ENCODE peak calls at places on chromosomes 2 and 18, in ten cellular contexts. C is activated CD8-positive, alpha-beta T cell treated with anti-CD3 and anti-CD28 coated beads for 36 hours; Y is GM13976; O is HFFc6; A is A549; E is progenitor cell of endocrine pancreas; G is psoas muscle; L is GM20000; S is transverse colon; D is epithelial cell of esophagus. Z is an unnamed sample.

GRCh38 chr2:9708683-9709538 is 78.1 kb upstream of the YWHAQ start:
- DNase-seq in C (peak), Y (peak), O (no peak), A (no peak), E (no peak), G (no peak), L (peak), S (no peak), D (no peak), Z (no peak)

GRCh38 chr2:140711867-140712266 is 1418.9 kb downstream of the LRP1B start:
- DNase-seq in C (no peak), Y (no peak), O (no peak), A (no peak), E (no peak), G (no peak), L (no peak), S (no peak), D (no peak), Z (peak)

GRCh38 chr2:84965192-84965516 is 5.8 kb upstream of the KCMF1 start:
- DNase-seq in C (no peak), Y (no peak), O (no peak), A (no peak), E (no peak), G (no peak), L (no peak), S (no peak), D (no peak), Z (no peak)

GRCh38 chr18:67525328-67526110 is 9.0 kb upstream of the DSEL start:
- DNase-seq in C (no peak), Y (no peak), O (peak), A (peak), E (no peak), G (peak), L (no peak), S (peak), D (peak), Z (peak)

GRCh38 chr18:79552696-79553095 is 126.9 kb upstream of the CTDP1 start:
- DNase-seq in C (no peak), Y (no peak), O (no peak), A (no peak), E (no peak), G (no peak), L (no peak), S (no peak), D (no peak), Z (no peak)

GRCh38 chr2:39642054-39642742 is 23.5 kb upstream of the TMEM178A start:
- DNase-seq in C (no peak), Y (no peak), O (peak), A (peak), E (no peak), G (no peak), L (no peak), S (no peak), D (peak), Z (peak)

GRCh38 chr18:45839415-45840395 is 14.2 kb downstream of the SIGLEC15 start:
- DNase-seq in C (peak), Y (no peak), O (peak), A (peak), E (no peak), G (no peak), L (no peak), S (no peak), D (peak), Z (peak)

GRCh38 chr2:171447675-171448074 is 13.6 kb downstream of the DCAF17 start:
- DNase-seq in C (no peak), Y (no peak), O (no peak), A (no peak), E (no peak), G (no peak), L (no peak), S (no peak), D (no peak), Z (no peak)

GRCh38 chr2:168343586-168343985 is 96.2 kb upstream of the STK39 start:
- DNase-seq in C (no peak), Y (no peak), O (peak), A (no peak), E (no peak), G (no peak), L (no peak), S (no peak), D (peak), Z (peak)

GRCh38 chr2:143468341-143468888 is 339.2 kb downstream of the ARHGAP15 start:
- DNase-seq in C (no peak), Y (peak), O (no peak), A (no peak), E (no peak), G (no peak), L (peak), S (no peak), D (no peak), Z (no peak)

GRCh38 chr2:74602553-74603281 is 45.4 kb downstream of the M1AP start:
- DNase-seq in C (no peak), Y (no peak), O (peak), A (no peak), E (no peak), G (no peak), L (no peak), S (no peak), D (peak), Z (peak)

GRCh38 chr2:1752751-1753150 is 8.4 kb upstream of the PXDN start:
- DNase-seq in C (no peak), Y (no peak), O (no peak), A (no peak), E (no peak), G (no peak), L (no peak), S (no peak), D (no peak), Z (no peak)

GRCh38 chr2:151782378-151783132 is 45.7 kb downstream of the ARL5A start:
- DNase-seq in C (peak), Y (no peak), O (no peak), A (no peak), E (no peak), G (no peak), L (no peak), S (no peak), D (no peak), Z (no peak)

GRCh38 chr2:29309090-29310054 is 194.2 kb downstream of the CLIP4 start:
- DNase-seq in C (peak), Y (peak), O (peak), A (peak), E (peak), G (no peak), L (peak), S (peak), D (peak), Z (peak)

GRCh38 chr2:28736034-28736433 is 15.6 kb upstream of the PPP1CB start:
- DNase-seq in C (no peak), Y (no peak), O (no peak), A (no peak), E (no peak), G (peak), L (no peak), S (peak), D (no peak), Z (no peak)

GRCh38 chr18:80171190-80171872 is 62.3 kb downstream of the ADNP2 start:
- DNase-seq in C (peak), Y (peak), O (peak), A (peak), E (peak), G (peak), L (peak), S (peak), D (peak), Z (peak)

GRCh38 chr2:46490521-46491141 is 11.3 kb downstream of the TMEM247 start:
- DNase-seq in C (no peak), Y (peak), O (no peak), A (no peak), E (no peak), G (peak), L (peak), S (peak), D (no peak), Z (peak)

GRCh38 chr2:228329279-228329678 is 147.8 kb upstream of the SPHKAP start:
- DNase-seq in C (no peak), Y (no peak), O (no peak), A (no peak), E (no peak), G (no peak), L (no peak), S (no peak), D (no peak), Z (no peak)

GRCh38 chr2:42748846-42749245 is 15.1 kb downstream of the OXER1 start:
- DNase-seq in C (no peak), Y (no peak), O (no peak), A (no peak), E (no peak), G (no peak), L (no peak), S (no peak), D (no peak), Z (no peak)

GRCh38 chr2:65417509-65418085 is 14.8 kb downstream of the SPRED2 start:
- DNase-seq in C (no peak), Y (no peak), O (no peak), A (no peak), E (no peak), G (no peak), L (no peak), S (no peak), D (no peak), Z (no peak)

GRCh38 chr2:220147186-220147585 is 519.8 kb downstream of the SLC4A3 start:
- DNase-seq in C (no peak), Y (no peak), O (peak), A (no peak), E (no peak), G (no peak), L (no peak), S (no peak), D (no peak), Z (peak)

GRCh38 chr18:61502472-61502871 is 169.2 kb downstream of the CDH20 start:
- DNase-seq in C (peak), Y (peak), O (peak), A (peak), E (peak), G (no peak), L (peak), S (peak), D (peak), Z (peak)

GRCh38 chr2:226413498-226414130 is 386.0 kb downstream of the IRS1 start:
- DNase-seq in C (no peak), Y (no peak), O (no peak), A (no peak), E (no peak), G (no peak), L (no peak), S (no peak), D (no peak), Z (peak)

GRCh38 chr2:37011126-37011525 is 44.8 kb upstream of the STRN start:
- DNase-seq in C (no peak), Y (no peak), O (no peak), A (no peak), E (no peak), G (no peak), L (no peak), S (no peak), D (no peak), Z (no peak)

GRCh38 chr2:146850746-146851145 is 994.1 kb upstream of the ACVR2A start:
- DNase-seq in C (no peak), Y (no peak), O (no peak), A (no peak), E (no peak), G (no peak), L (no peak), S (no peak), D (no peak), Z (no peak)

GRCh38 chr2:50492452-50492851 is 539.5 kb downstream of the NRXN1 start:
- DNase-seq in C (peak), Y (peak), O (peak), A (peak), E (peak), G (no peak), L (peak), S (peak), D (peak), Z (peak)

GRCh38 chr18:24482826-24483225 is 22.4 kb downstream of the HRH4 start:
- DNase-seq in C (no peak), Y (no peak), O (no peak), A (no peak), E (no peak), G (no peak), L (no peak), S (no peak), D (no peak), Z (no peak)

GRCh38 chr2:159098815-159099455 is 130.5 kb downstream of the TANC1 start:
- DNase-seq in C (no peak), Y (no peak), O (no peak), A (no peak), E (no peak), G (no peak), L (no peak), S (no peak), D (peak), Z (no peak)

GRCh38 chr2:150135223-150135883 is 352.1 kb downstream of the RND3 start:
- DNase-seq in C (no peak), Y (no peak), O (no peak), A (peak), E (no peak), G (no peak), L (no peak), S (peak), D (no peak), Z (no peak)

GRCh38 chr18:8286303-8286702 is 322.9 kb upstream of the RAB12 start:
- DNase-seq in C (no peak), Y (no peak), O (no peak), A (no peak), E (no peak), G (no peak), L (no peak), S (no peak), D (no peak), Z (no peak)

GRCh38 chr18:3478262-3478978 is 28.4 kb downstream of the TGIF1 start:
- DNase-seq in C (no peak), Y (no peak), O (no peak), A (no peak), E (no peak), G (no peak), L (no peak), S (no peak), D (peak), Z (peak)

GRCh38 chr2:72211777-72212515 is 64.3 kb upstream of the CYP26B1 start:
- DNase-seq in C (no peak), Y (no peak), O (peak), A (no peak), E (no peak), G (no peak), L (no peak), S (no peak), D (no peak), Z (peak)

GRCh38 chr2:64766841-64767669 is 113.3 kb upstream of the SERTAD2 start:
- DNase-seq in C (no peak), Y (peak), O (no peak), A (no peak), E (no peak), G (no peak), L (peak), S (no peak), D (no peak), Z (no peak)

GRCh38 chr18:50560681-50561629 is 1.1 kb downstream of the MAPK4 start:
- DNase-seq in C (peak), Y (peak), O (no peak), A (no peak), E (peak), G (no peak), L (no peak), S (no peak), D (no peak), Z (no peak)

GRCh38 chr2:108194409-108195132 is 45.2 kb upstream of the SULT1C3 start:
- DNase-seq in C (no peak), Y (no peak), O (no peak), A (peak), E (no peak), G (no peak), L (no peak), S (no peak), D (peak), Z (peak)

GRCh38 chr2:120884406-120885290 is 149.0 kb downstream of the GLI2 start:
- DNase-seq in C (no peak), Y (no peak), O (no peak), A (no peak), E (no peak), G (peak), L (no peak), S (no peak), D (no peak), Z (no peak)

GRCh38 chr18:24395049-24395780 is 2.4 kb downstream of the OSBPL1A start:
- DNase-seq in C (no peak), Y (no peak), O (no peak), A (no peak), E (no peak), G (no peak), L (no peak), S (no peak), D (peak), Z (peak)

GRCh38 chr2:192140236-192140839 is 54.4 kb downstream of the TMEFF2 start:
- DNase-seq in C (no peak), Y (no peak), O (no peak), A (no peak), E (no peak), G (no peak), L (no peak), S (no peak), D (no peak), Z (no peak)

DNA sequence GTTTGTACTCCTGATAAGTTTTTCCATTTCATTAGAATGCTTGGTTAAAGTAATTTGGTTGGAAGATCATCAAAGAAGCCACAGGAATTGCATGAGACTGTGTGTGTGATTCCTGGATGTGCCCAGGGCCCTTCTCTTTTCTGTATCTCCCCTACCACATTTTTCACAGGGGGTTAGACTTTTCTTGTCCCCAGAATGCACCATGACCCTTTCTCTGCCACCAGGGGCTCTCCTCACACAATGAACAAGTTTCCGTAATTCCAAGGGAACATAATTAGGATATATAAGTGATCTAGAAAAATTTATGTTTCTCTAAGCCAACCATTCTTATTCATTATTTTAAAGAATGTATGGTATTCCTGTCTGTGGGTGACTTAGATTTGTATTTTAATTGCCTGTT is 291.8 kb downstream of the NEDD4L start:
- DNase-seq in C (no peak), Y (no peak), O (no peak), A (no peak), E (no peak), G (no peak), L (no peak), S (no peak), D (no peak), Z (no peak)
- TF ChIP-seq CTCF in C (no peak), Y (no peak), O (peak), A (no peak), E (peak), G (no peak), L (no peak), S (no peak), D (no peak), Z (no peak)

GRCh38 chr2:95393901-95394300 is 8.6 kb upstream of the FAHD2A start:
- DNase-seq in C (no peak), Y (no peak), O (no peak), A (no peak), E (no peak), G (no peak), L (no peak), S (no peak), D (no peak), Z (no peak)
- TF ChIP-seq CTCF in C (no peak), Y (no peak), O (no peak), A (no peak), E (no peak), G (no peak), L (no peak), S (no peak), D (no peak), Z (no peak)

DNA sequence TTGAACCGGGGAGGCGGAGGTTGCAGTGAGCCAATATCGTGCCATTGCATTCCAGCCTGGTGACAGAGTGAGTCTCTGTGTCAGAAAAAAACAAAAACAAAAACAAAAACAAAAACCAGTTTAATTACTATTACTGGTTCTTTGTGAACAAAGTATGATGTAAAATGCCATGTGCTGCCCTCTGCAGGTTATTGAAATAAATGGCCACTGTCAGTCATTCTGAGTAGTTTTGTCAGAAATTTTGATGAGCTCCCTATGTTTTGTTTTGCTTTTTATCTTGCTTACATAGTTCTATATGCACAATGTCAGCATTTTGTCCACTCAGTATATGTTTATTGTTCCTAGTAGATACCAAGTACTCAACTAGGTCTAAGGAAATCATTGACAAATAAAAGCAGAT is 423.6 kb upstream of the CHST9 start:
- DNase-seq in C (no peak), Y (no peak), O (no peak), A (no peak), E (no peak), G (no peak), L (peak), S (no peak), D (peak), Z (no peak)
- TF ChIP-seq CTCF in C (peak), Y (peak), O (peak), A (peak), E (peak), G (peak), L (peak), S (no peak), D (peak), Z (peak)

GRCh38 chr2:134181219-134181618 is 72.7 kb upstream of the MGAT5 start:
- DNase-seq in C (peak), Y (peak), O (no peak), A (no peak), E (no peak), G (no peak), L (peak), S (peak), D (peak), Z (no peak)
- TF ChIP-seq CTCF in C (no peak), Y (no peak), O (no peak), A (no peak), E (no peak), G (no peak), L (no peak), S (no peak), D (peak), Z (no peak)

DNA sequence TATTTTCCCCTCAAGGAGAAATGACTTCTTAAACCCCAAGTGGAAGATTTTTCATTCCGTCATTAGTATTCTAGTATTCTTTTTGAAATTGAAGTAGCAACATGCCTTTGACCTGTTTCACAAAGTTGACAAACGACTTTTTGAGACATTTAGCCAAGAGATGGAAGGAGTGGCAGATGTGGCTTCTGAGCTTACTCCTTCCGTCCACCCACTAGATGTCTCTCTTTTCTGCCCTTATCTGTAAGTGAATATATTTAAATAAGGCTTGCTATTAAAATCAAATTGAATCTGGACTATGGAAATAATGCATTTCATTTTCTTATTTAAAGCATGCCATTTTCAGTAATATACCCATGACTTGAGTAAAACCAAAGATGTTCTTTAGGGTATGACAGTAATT is 74.1 kb downstream of the ACTR3 start:
- DNase-seq in C (no peak), Y (no peak), O (no peak), A (no peak), E (no peak), G (no peak), L (no peak), S (no peak), D (no peak), Z (no peak)
- TF ChIP-seq CTCF in C (no peak), Y (no peak), O (peak), A (peak), E (no peak), G (no peak), L (no peak), S (no peak), D (peak), Z (no peak)

GRCh38 chr2:203631068-203631757 is 75.2 kb upstream of the CD28 start:
- DNase-seq in C (no peak), Y (no peak), O (no peak), A (peak), E (no peak), G (no peak), L (no peak), S (no peak), D (no peak), Z (peak)
- TF ChIP-seq CTCF in C (no peak), Y (no peak), O (no peak), A (no peak), E (no peak), G (no peak), L (no peak), S (no peak), D (no peak), Z (no peak)

GRCh38 chr2:157984866-157985265 is 108.7 kb upstream of the ACVR1 start:
- DNase-seq in C (no peak), Y (no peak), O (no peak), A (no peak), E (no peak), G (no peak), L (no peak), S (no peak), D (no peak), Z (no peak)

GRCh38 chr2:157990173-157990572 is 111.5 kb upstream of the UPP2 start:
- DNase-seq in C (no peak), Y (no peak), O (no peak), A (no peak), E (no peak), G (no peak), L (no peak), S (no peak), D (no peak), Z (no peak)

GRCh38 chr2:157991932-157992331 is 109.7 kb upstream of the UPP2 start:
- DNase-seq in C (no peak), Y (no peak), O (no peak), A (no peak), E (no peak), G (no peak), L (no peak), S (no peak), D (no peak), Z (no peak)

GRCh38 chr2:157986761-157987160 is 110.6 kb upstream of the ACVR1 start:
- DNase-seq in C (no peak), Y (no peak), O (no peak), A (no peak), E (no peak), G (no peak), L (no peak), S (no peak), D (no peak), Z (no peak)

DNA sequence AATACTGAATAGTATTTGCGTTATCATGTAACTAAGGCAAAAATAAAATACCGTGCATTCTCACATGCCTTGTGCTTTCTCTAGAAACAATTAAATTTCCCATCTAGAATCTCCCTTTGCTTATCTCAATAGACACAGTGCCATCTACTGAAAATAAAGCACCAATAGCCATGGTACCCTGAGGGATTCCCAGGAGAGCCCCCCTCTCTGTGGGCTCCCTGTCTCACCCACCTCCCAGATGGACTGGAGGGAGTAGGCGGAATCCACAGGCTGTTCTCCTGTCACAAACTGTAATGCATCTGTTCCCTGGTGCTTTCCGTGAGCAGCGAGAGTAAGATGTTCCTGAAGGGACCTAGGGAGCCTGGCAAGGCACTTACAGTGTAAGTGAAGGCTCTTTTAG is 112.4 kb upstream of the UPP2 start:
- DNase-seq in C (no peak), Y (no peak), O (no peak), A (no peak), E (no peak), G (no peak), L (no peak), S (no peak), D (no peak), Z (no peak)
- TF ChIP-seq CTCF in C (no peak), Y (no peak), O (no peak), A (no peak), E (no peak), G (no peak), L (no peak), S (no peak), D (no peak), Z (no peak)

Z was measured in foreskin fibroblast.